ENCODE peak calls at places on chromosomes 12 and 14, in six cellular contexts. V, U, M, T, C and Q are unnamed samples.
A peak's percentile ranks its signal among the peaks of the same experiment; 100 is the strongest.

GRCh38 chr12:96314723-96315122 is 85.5 kb downstream of the CDK17 start:
- DNase-seq in V (no peak), U (no peak), M (no peak), T (no peak), C (no peak), Q (no peak)

GRCh38 chr14:73467377-73467776 is 9.0 kb upstream of the NUMB start:
- DNase-seq in V (no peak), U (no peak), M (peak; percentile 79), T (no peak), C (no peak), Q (no peak)

GRCh38 chr12:69161835-69162234 is 77.5 kb upstream of the CPSF6 start:
- DNase-seq in V (peak; percentile 48), U (peak; percentile 69), M (peak; percentile 71), T (no peak), C (no peak), Q (peak; percentile 37)

GRCh38 chr12:27651201-27651600 is 45.0 kb upstream of the REP15 start:
- DNase-seq in V (no peak), U (no peak), M (no peak), T (no peak), C (no peak), Q (no peak)

GRCh38 chr14:101505216-101505970 is 55.9 kb upstream of the DIO3 start:
- DNase-seq in V (no peak), U (no peak), M (no peak), T (no peak), C (peak; percentile 7), Q (no peak)

GRCh38 chr12:25322918-25323773 is 72.4 kb upstream of the KRAS start:
- DNase-seq in V (no peak), U (no peak), M (no peak), T (no peak), C (no peak), Q (no peak)

GRCh38 chr14:49863483-49864262 is 11.1 kb upstream of the NEMF start:
- DNase-seq in V (no peak), U (no peak), M (peak; percentile 42), T (no peak), C (no peak), Q (no peak)

GRCh38 chr14:68631691-68632590 is 160.9 kb downstream of the ZFP36L1 start:
- DNase-seq in V (no peak), U (no peak), M (no peak), T (no peak), C (no peak), Q (no peak)

GRCh38 chr12:91127751-91128150 is 16.5 kb upstream of the LUM start:
- DNase-seq in V (no peak), U (no peak), M (no peak), T (no peak), C (no peak), Q (no peak)

GRCh38 chr12:2172040-2172439 is 119.3 kb downstream of the CACNA1C start:
- DNase-seq in V (no peak), U (no peak), M (no peak), T (no peak), C (no peak), Q (no peak)

GRCh38 chr12:95173392-95174251 is 43.6 kb downstream of the FGD6 start:
- DNase-seq in V (no peak), U (no peak), M (no peak), T (peak; percentile 37), C (no peak), Q (no peak)

GRCh38 chr12:11836282-11836963 is 186.9 kb downstream of the ETV6 start:
- DNase-seq in V (no peak), U (no peak), M (peak; percentile 67), T (no peak), C (no peak), Q (no peak)

GRCh38 chr12:88052686-88053085 is 23.5 kb upstream of the C12orf50 start:
- DNase-seq in V (no peak), U (peak; percentile 49), M (peak; percentile 22), T (peak; percentile 31), C (peak; percentile 26), Q (peak; percentile 75)

GRCh38 chr12:131617596-131618302 is 93.1 kb upstream of the SFSWAP start:
- DNase-seq in V (no peak), U (no peak), M (no peak), T (no peak), C (no peak), Q (no peak)

GRCh38 chr14:57168138-57168695 is 100.5 kb downstream of the EXOC5 start:
- DNase-seq in V (peak; percentile 28), U (no peak), M (no peak), T (no peak), C (no peak), Q (no peak)

GRCh38 chr14:64363265-64363840 is 24.8 kb upstream of the MTHFD1 start:
- DNase-seq in V (no peak), U (no peak), M (no peak), T (no peak), C (no peak), Q (peak; percentile 3)

GRCh38 chr14:71586131-71586893 is 345.9 kb upstream of the RGS6 start:
- DNase-seq in V (no peak), U (peak; percentile 46), M (no peak), T (no peak), C (no peak), Q (no peak)

GRCh38 chr14:104341532-104342434 is 203.4 kb downstream of the KIF26A start:
- DNase-seq in V (no peak), U (no peak), M (peak; percentile 16), T (peak; percentile 22), C (peak; percentile 86), Q (peak; percentile 89)

GRCh38 chr14:101179691-101180211 is 276.2 kb upstream of the RTL1 start:
- DNase-seq in V (no peak), U (no peak), M (no peak), T (no peak), C (no peak), Q (no peak)

GRCh38 chr14:76772300-76773187 is 11.3 kb downstream of the VASH1 start:
- DNase-seq in V (peak; percentile 41), U (no peak), M (no peak), T (no peak), C (no peak), Q (no peak)

GRCh38 chr12:117986705-117987469 is 18.1 kb upstream of the KSR2 start:
- DNase-seq in V (peak; percentile 90), U (no peak), M (no peak), T (no peak), C (no peak), Q (peak; percentile 87)

GRCh38 chr14:67411375-67411774 is 590 bp downstream of the PLEK2 start:
- DNase-seq in V (no peak), U (no peak), M (no peak), T (no peak), C (no peak), Q (no peak)

GRCh38 chr12:108634225-108634795 is 616 bp upstream of the SELPLG start:
- DNase-seq in V (no peak), U (no peak), M (peak; percentile 68), T (no peak), C (no peak), Q (peak; percentile 38)

GRCh38 chr12:15811192-15812127 is 22.3 kb upstream of the EPS8 start:
- DNase-seq in V (no peak), U (no peak), M (no peak), T (no peak), C (no peak), Q (no peak)

GRCh38 chr14:97602438-97603117 is 805.4 kb downstream of the VRK1 start:
- DNase-seq in V (no peak), U (no peak), M (peak; percentile 61), T (no peak), C (no peak), Q (no peak)

GRCh38 chr14:24425704-24426103 is 3.8 kb downstream of the CBLN3 start:
- DNase-seq in V (peak; percentile 28), U (no peak), M (no peak), T (peak; percentile 68), C (no peak), Q (no peak)

GRCh38 chr12:32686340-32686739 is 7.2 kb downstream of the DNM1L start:
- DNase-seq in V (no peak), U (no peak), M (no peak), T (no peak), C (no peak), Q (no peak)

GRCh38 chr12:31518680-31519227 is 72.2 kb downstream of the DENND5B start:
- DNase-seq in V (peak; percentile 80), U (peak; percentile 69), M (no peak), T (peak; percentile 97), C (peak; percentile 31), Q (peak; percentile 90)

GRCh38 chr12:4270016-4270669 is 3.4 kb upstream of the CCND2 start:
- DNase-seq in V (no peak), U (no peak), M (peak; percentile 61), T (no peak), C (peak; percentile 58), Q (no peak)

GRCh38 chr12:66409195-66409871 is 107.0 kb downstream of the HELB start:
- DNase-seq in V (no peak), U (peak; percentile 7), M (peak; percentile 57), T (peak; percentile 72), C (peak; percentile 45), Q (peak; percentile 70)

GRCh38 chr12:60148109-60148508 is 552.3 kb downstream of the SLC16A7 start:
- DNase-seq in V (no peak), U (no peak), M (no peak), T (peak; percentile 86), C (no peak), Q (no peak)

GRCh38 chr12:3747976-3748619 is 4.8 kb downstream of the CRACR2A start:
- DNase-seq in V (no peak), U (peak; percentile 56), M (no peak), T (no peak), C (no peak), Q (no peak)